ENCODE peak calls at places on chromosome 14, in nine cellular contexts. H is cardiac muscle cell; Q is AG04450; U is CD8-positive, alpha-beta T cell; J is hepatocyte; L is breast epithelium; Z is heart left ventricle; K is RWPE2; E is CD8-positive, alpha-beta memory T cell. B is an unnamed sample.

GRCh38 chr14:77516111-77516510 is 17.5 kb upstream of the ISM2 start:
- DNase-seq in U (no peak), E (no peak), Q (no peak), L (no peak), H (no peak), J (no peak), Z (no peak), K (no peak), B (no peak)

GRCh38 chr14:77654001-77654431 is 37.6 kb upstream of the SPTLC2 start:
- DNase-seq in Z (no peak), J (no peak), L (no peak), U (no peak), Q (no peak), H (no peak), E (no peak), K (no peak), B (no peak)

GRCh38 chr14:88025350-88025749 is 20.4 kb downstream of the GPR65 start:
- DNase-seq in Q (no peak), K (no peak), J (no peak), E (no peak), H (no peak), L (no peak), U (no peak), Z (no peak), B (no peak)

GRCh38 chr14:66045572-66046021 is 440.6 kb upstream of the CCDC196 start:
- DNase-seq in L (no peak), U (no peak), K (no peak), Q (no peak), J (peak; percentile 24), H (peak; percentile 66), Z (peak; percentile 84), E (no peak), B (no peak)

GRCh38 chr14:65850429-65851145 is 438.1 kb downstream of the FUT8 start:
- DNase-seq in Z (no peak), J (no peak), Q (no peak), E (peak; percentile 70), K (no peak), L (no peak), U (peak; percentile 60), H (no peak), B (no peak)

GRCh38 chr14:86430807-86431206 is 900.9 kb downstream of the FLRT2 start:
- DNase-seq in E (no peak), K (no peak), U (no peak), J (no peak), H (no peak), L (no peak), Z (no peak), Q (no peak), B (no peak)

GRCh38 chr14:68976160-68977067 is 2.7 kb downstream of the ACTN1 start:
- DNase-seq in J (peak; percentile 58), Q (no peak), H (no peak), L (no peak), E (no peak), U (no peak), K (no peak), Z (peak; percentile 81), B (no peak)

GRCh38 chr14:80930095-80930494 is 11.4 kb downstream of the CEP128 start:
- DNase-seq in Z (no peak), K (no peak), J (no peak), U (no peak), E (no peak), H (no peak), L (no peak), Q (no peak), B (no peak)

GRCh38 chr14:96631621-96632362 is 129.6 kb downstream of the PAPOLA start:
- DNase-seq in Z (no peak), J (peak; percentile 2), K (no peak), H (no peak), Q (no peak), L (no peak), E (no peak), U (no peak), B (no peak)

GRCh38 chr14:76772300-76773187 is 11.3 kb downstream of the VASH1 start:
- DNase-seq in Q (peak; percentile 3), U (no peak), Z (peak; percentile 87), J (peak; percentile 65), H (peak; percentile 83), L (no peak), E (no peak), K (peak; percentile 49), B (peak; percentile 60)

GRCh38 chr14:89542768-89543419 is 125.9 kb upstream of the FOXN3 start:
- DNase-seq in L (no peak), E (no peak), H (no peak), J (no peak), Q (no peak), U (no peak), Z (no peak), K (no peak), B (no peak)

DNA sequence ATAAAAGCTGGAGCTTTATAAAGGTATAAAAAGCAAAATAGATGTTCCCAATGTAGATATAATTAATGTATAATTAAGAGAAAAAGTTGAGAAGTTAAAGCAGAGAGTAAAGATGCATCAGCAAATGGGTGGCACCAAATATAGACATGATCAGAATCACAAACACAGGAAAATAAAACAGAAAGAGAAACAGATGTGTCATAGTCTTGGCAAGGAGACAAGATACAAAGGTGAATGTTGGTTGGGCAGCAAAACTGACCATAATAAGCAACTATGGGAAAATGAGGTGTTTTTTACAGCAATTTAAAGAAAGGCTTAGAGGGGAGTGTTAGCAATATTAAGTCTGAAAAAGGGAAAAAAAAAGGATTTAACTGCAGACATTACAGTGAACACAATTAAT is 135.4 kb upstream of the CLEC14A start:
- DNase-seq in Z (no peak), U (no peak), L (no peak), H (no peak), Q (no peak), E (no peak), K (no peak), J (no peak), B (no peak)
- H3K27ac ChIP-seq in Z (no peak overlapping the region), U (no peak overlapping the region), L (no peak overlapping the region), H (no peak overlapping the region), Q (no peak overlapping the region), E (no peak overlapping the region), K (no peak overlapping the region), J (no peak overlapping the region), B (no peak overlapping the region)

GRCh38 chr14:95195031-95195430 is 37.7 kb upstream of the DICER1 start:
- DNase-seq in K (no peak), J (no peak), E (no peak), L (no peak), U (no peak), Z (no peak), H (no peak), Q (no peak), B (no peak)

GRCh38 chr14:95197498-95198010 is 40.2 kb upstream of the DICER1 start:
- DNase-seq in L (peak; percentile 80), Q (no peak), H (no peak), U (no peak), Z (no peak), J (peak; percentile 37), K (no peak), E (no peak), B (no peak)

GRCh38 chr14:95198320-95198719 is 41.0 kb upstream of the DICER1 start:
- DNase-seq in K (no peak), U (no peak), Q (no peak), H (no peak), J (no peak), E (no peak), L (no peak), Z (no peak), B (no peak)

GRCh38 chr14:95196268-95196667 is 38.9 kb upstream of the DICER1 start:
- DNase-seq in U (no peak), H (peak; percentile 22), K (no peak), L (no peak), Z (no peak), E (no peak), J (no peak), Q (no peak), B (no peak)

DNA sequence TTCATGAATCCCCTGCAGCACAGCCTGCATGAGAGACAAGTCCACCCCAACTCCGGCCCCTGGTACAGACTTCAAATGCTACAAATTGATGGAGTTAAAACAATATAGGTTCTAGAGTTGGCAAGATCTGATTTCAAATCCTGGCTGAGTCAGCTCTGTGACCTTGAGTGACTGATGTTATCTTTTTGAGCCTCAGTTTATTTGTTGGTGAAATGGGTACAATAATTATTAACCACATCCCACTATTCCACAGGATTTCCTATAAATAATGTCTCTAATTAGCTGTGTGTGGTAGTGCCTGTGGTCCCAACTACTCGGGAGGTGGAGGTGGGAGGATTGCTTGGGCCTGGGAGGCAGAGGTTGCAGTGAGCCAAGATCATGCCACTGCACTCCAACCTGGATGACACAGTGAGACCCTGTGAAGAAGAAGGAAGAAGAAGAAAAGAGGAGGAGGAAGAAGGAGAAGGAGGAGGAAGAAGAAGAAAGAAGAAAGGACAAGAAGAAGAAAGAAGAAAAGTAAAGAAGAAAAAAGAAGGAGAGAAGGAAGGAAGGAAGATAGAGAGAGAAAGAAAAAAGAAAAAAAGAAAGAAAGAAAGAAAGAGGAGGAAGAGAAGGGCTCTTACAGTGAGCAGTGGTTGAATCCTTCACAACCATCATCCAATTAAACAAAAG is 39.6 kb upstream of the DICER1 start:
- DNase-seq in E (no peak), K (no peak), Q (no peak), U (no peak), L (no peak), Z (no peak), J (no peak), H (no peak), B (no peak)
- H3K27ac ChIP-seq in E (no peak overlapping the region), K (no peak overlapping the region), Q (peak overlapping the region; percentile 11), U (no peak overlapping the region), L (peak overlapping the region; percentile 80), Z (no peak overlapping the region), J (peak overlapping the region; percentile 27), H (no peak overlapping the region), B (no peak overlapping the region)

GRCh38 chr14:48672506-48672905 is 913.7 kb downstream of the RPS29 start:
- DNase-seq in E (no peak), Q (no peak), H (no peak), Z (no peak), L (no peak), K (no peak), J (no peak), U (no peak), B (no peak)
- H3K27ac ChIP-seq in E (no peak overlapping the region), Q (no peak overlapping the region), H (no peak overlapping the region), Z (no peak overlapping the region), L (no peak overlapping the region), K (no peak overlapping the region), J (no peak overlapping the region), U (no peak overlapping the region), B (no peak overlapping the region)

GRCh38 chr14:22482085-22482694 is 106.8 kb downstream of the DAD1 start:
- DNase-seq in Z (no peak), E (no peak), Q (no peak), H (no peak), J (no peak), U (no peak), K (no peak), L (no peak), B (no peak)

GRCh38 chr14:22479781-22480464 is 109.1 kb downstream of the DAD1 start:
- DNase-seq in J (no peak), H (no peak), Q (no peak), E (no peak), K (no peak), L (no peak), U (no peak), Z (no peak), B (no peak)

GRCh38 chr14:22482782-22483553 is 106.1 kb downstream of the DAD1 start:
- DNase-seq in Q (no peak), J (no peak), U (no peak), Z (no peak), E (no peak), L (no peak), H (no peak), K (no peak), B (no peak)

GRCh38 chr14:22479132-22479531 is 109.9 kb downstream of the DAD1 start:
- DNase-seq in E (no peak), H (no peak), L (no peak), J (no peak), Q (no peak), U (no peak), Z (no peak), K (no peak), B (no peak)

GRCh38 chr14:22481546-22481945 is 107.5 kb downstream of the DAD1 start:
- DNase-seq in Q (no peak), Z (no peak), J (no peak), U (no peak), L (no peak), K (no peak), E (no peak), H (no peak), B (no peak)
- H3K27ac ChIP-seq in Q (no peak overlapping the region), Z (peak overlapping the region; percentile 47), J (no peak overlapping the region), U (no peak overlapping the region), L (peak overlapping the region; percentile 53), K (no peak overlapping the region), E (no peak overlapping the region), H (no peak overlapping the region), B (no peak overlapping the region)